ENCODE peak calls at places on chromosomes 6 and 20, in four cellular contexts. O is NCI-H1092 treated with DMSO at 0.1 percent for 48 hours, H is ELR, A is left ventricle myocardium superior. I is an unnamed sample.

GRCh38 chr20:47663354-47664067 is 121.8 kb downstream of the SULF2 start:
- DNase-seq in O (peak), H (peak), A (peak), I (peak)

GRCh38 chr6:143176090-143177021 is 115.7 kb downstream of the AIG1 start:
- DNase-seq in O (no peak), H (peak), A (no peak), I (no peak)

GRCh38 chr20:21607971-21608735 is 94.3 kb upstream of the NKX2-2 start:
- DNase-seq in O (peak), H (no peak), A (peak), I (no peak)

GRCh38 chr6:135280375-135281136 is 99.4 kb downstream of the MYB start:
- DNase-seq in O (no peak), H (peak), A (no peak), I (no peak)

GRCh38 chr20:49496526-49497216 is 14.2 kb upstream of the KCNB1 start:
- DNase-seq in O (no peak), H (no peak), A (no peak), I (no peak)

GRCh38 chr6:49416195-49416594 is 46.9 kb downstream of the MMUT start:
- DNase-seq in O (no peak), H (no peak), A (no peak), I (no peak)

GRCh38 chr6:96836579-96837137 is 619 bp downstream of the GPR63 start:
- DNase-seq in O (peak), H (peak), A (no peak), I (no peak)

GRCh38 chr20:47551841-47552240 is 50.2 kb downstream of the NCOA3 start:
- DNase-seq in O (peak), H (peak), A (no peak), I (no peak)

GRCh38 chr6:50952092-50952932 is 133.6 kb downstream of the TFAP2B start:
- DNase-seq in O (no peak), H (peak), A (no peak), I (no peak)

GRCh38 chr6:118307581-118307980 is 240.5 kb upstream of the PLN start:
- DNase-seq in O (peak), H (no peak), A (peak), I (peak)

GRCh38 chr6:169559001-169559441 is 142.8 kb downstream of the WDR27 start:
- DNase-seq in O (no peak), H (peak), A (no peak), I (no peak)

GRCh38 chr6:53483423-53484353 is 61.2 kb downstream of the GCLC start:
- DNase-seq in O (no peak), H (peak), A (peak), I (peak)

GRCh38 chr20:37329481-37330165 is 16.3 kb upstream of the SRC start:
- DNase-seq in O (no peak), H (no peak), A (no peak), I (no peak)

GRCh38 chr6:113645986-113646385 is 211.2 kb upstream of the MARCKS start:
- DNase-seq in O (no peak), H (no peak), A (no peak), I (no peak)